ENCODE peak calls at places on chromosomes 2 and 18, in seven cellular contexts. P is mammary epithelial cell; K is pancreas; Q is WERI-Rb-1; A is naive thymus-derived CD4-positive, alpha-beta T cell; O is fibroblast of lung; B is HCT116. J is an unnamed sample. For H3K9me3, the result is how much of the 10 kb centered on the place peaks cover.

GRCh38 chr2:239297142-239298125 is 103.4 kb downstream of the HDAC4 start:
- DNase-seq in Q (no peak), K (no peak), P (no peak), A (no peak), O (no peak), B (no peak), J (no peak)

GRCh38 chr18:74840492-74841167 is 243.0 kb downstream of the ZNF407 start:
- DNase-seq in O (peak), A (no peak), K (no peak), Q (no peak), P (peak), B (no peak), J (no peak)

GRCh38 chr2:109125595-109126500 is 3.2 kb upstream of the SH3RF3 start:
- DNase-seq in O (peak), A (no peak), Q (no peak), K (no peak), P (peak), B (peak), J (no peak)

GRCh38 chr2:216012133-216012829 is 1.1 kb downstream of the MREG start:
- DNase-seq in A (no peak), K (no peak), Q (peak), P (peak), B (no peak), O (peak), J (no peak)

GRCh38 chr18:76914314-76914713 is 92.0 kb downstream of the ZNF236 start:
- DNase-seq in Q (no peak), A (no peak), P (no peak), K (no peak), O (no peak), B (no peak), J (no peak)

GRCh38 chr2:231348703-231349373 is 46.7 kb upstream of the B3GNT7 start:
- DNase-seq in A (no peak), Q (no peak), K (no peak), P (no peak), B (no peak), O (no peak), J (no peak)

GRCh38 chr2:10412380-10412779 is 35.7 kb downstream of the ODC1 start:
- DNase-seq in A (peak), O (no peak), P (peak), B (no peak), K (no peak), Q (peak), J (no peak)

GRCh38 chr2:161004379-161004778 is 155.8 kb upstream of the TANK start:
- DNase-seq in P (no peak), B (peak), O (peak), A (no peak), Q (no peak), K (no peak), J (no peak)

GRCh38 chr2:27720004-27720551 is 51.4 kb upstream of the MRPL33 start:
- DNase-seq in K (no peak), Q (no peak), P (peak), B (peak), O (peak), A (peak), J (no peak)

GRCh38 chr2:5932556-5933469 is 240.6 kb downstream of the SOX11 start:
- DNase-seq in O (no peak), B (no peak), K (peak), P (no peak), Q (no peak), A (no peak), J (no peak)

GRCh38 chr18:12837747-12838146 is 46.3 kb downstream of the PTPN2 start:
- DNase-seq in B (no peak), Q (no peak), K (no peak), P (peak), O (peak), A (no peak), J (no peak)

GRCh38 chr2:120887844-120888243 is 152.2 kb downstream of the GLI2 start:
- DNase-seq in Q (no peak), A (no peak), O (no peak), K (no peak), P (no peak), B (no peak), J (no peak)

GRCh38 chr2:197969391-197969893 is 165.0 kb downstream of the PLCL1 start:
- DNase-seq in Q (no peak), O (peak), B (no peak), A (no peak), P (peak), K (no peak), J (no peak)

GRCh38 chr2:98496750-98497493 is 52.3 kb downstream of the INPP4A start:
- DNase-seq in P (no peak), O (no peak), K (no peak), A (no peak), Q (no peak), B (no peak), J (no peak)

GRCh38 chr2:55590810-55591440 is 26.5 kb downstream of the PPP4R3B start:
- DNase-seq in K (no peak), P (peak), O (peak), A (no peak), B (peak), Q (no peak), J (no peak)

GRCh38 chr2:30769891-30770462 is 37.3 kb downstream of the CAPN13 start:
- DNase-seq in Q (no peak), K (no peak), A (no peak), O (no peak), P (no peak), B (no peak), J (no peak)

GRCh38 chr18:75203456-75204261 is 5.3 kb downstream of the PTGR3 start:
- DNase-seq in A (no peak), K (peak), P (peak), O (no peak), B (no peak), Q (no peak), J (no peak)

GRCh38 chr2:37344453-37345361 is at the start of gene QPCT:
- DNase-seq in Q (no peak), B (no peak), O (peak), A (peak), K (peak), P (no peak), J (peak)

GRCh38 chr2:26848336-26849055 is 564 bp downstream of the DPYSL5 start:
- DNase-seq in A (peak), O (no peak), Q (peak), B (no peak), K (no peak), P (peak), J (no peak)

GRCh38 chr2:63861220-63861822 is 19.6 kb downstream of the UGP2 start:
- DNase-seq in Q (peak), A (no peak), B (peak), P (no peak), K (peak), O (peak), J (peak)

GRCh38 chr2:177703159-177703558 is 310.6 kb downstream of the AGPS start:
- DNase-seq in B (no peak), O (no peak), A (no peak), K (no peak), P (no peak), Q (no peak), J (no peak)

GRCh38 chr2:226683196-226683595 is 116.4 kb downstream of the IRS1 start:
- DNase-seq in Q (no peak), K (no peak), A (no peak), P (peak), B (no peak), O (peak), J (no peak)

GRCh38 chr2:215881582-215881981 is 131.8 kb downstream of the MREG start:
- DNase-seq in K (no peak), Q (no peak), A (no peak), B (no peak), O (peak), P (no peak), J (no peak)

GRCh38 chr2:212021947-212022346 is 516.7 kb downstream of the ERBB4 start:
- DNase-seq in Q (no peak), O (peak), K (no peak), P (peak), B (peak), A (no peak), J (no peak)

GRCh38 chr2:117137371-117137770 is 677.1 kb upstream of the DDX18 start:
- DNase-seq in A (no peak), O (no peak), K (no peak), P (no peak), Q (no peak), B (no peak), J (no peak)

GRCh38 chr2:215010390-215010789 is 128.0 kb downstream of the ABCA12 start:
- DNase-seq in A (no peak), O (no peak), Q (no peak), P (no peak), B (no peak), K (no peak), J (no peak)

GRCh38 chr2:189555243-189555642 is 25.3 kb downstream of the SLC40A1 start:
- DNase-seq in O (no peak), P (peak), A (no peak), B (no peak), K (no peak), Q (no peak), J (no peak)

GRCh38 chr2:75517562-75518230 is 43.0 kb downstream of the EVA1A start:
- DNase-seq in K (no peak), O (no peak), Q (no peak), P (no peak), A (no peak), B (no peak), J (no peak)

GRCh38 chr2:147649963-147650362 is 194.9 kb upstream of the ACVR2A start:
- DNase-seq in Q (no peak), P (no peak), K (no peak), B (no peak), O (peak), A (no peak), J (no peak)

GRCh38 chr2:42087857-42088195 is 40.0 kb downstream of the PKDCC start:
- DNase-seq in Q (no peak), O (no peak), B (no peak), K (no peak), P (no peak), A (no peak), J (no peak)

GRCh38 chr18:74456409-74457042 is 582 bp downstream of the DIPK1C start:
- DNase-seq in P (peak), Q (no peak), O (no peak), K (no peak), B (no peak), A (no peak), J (no peak)

GRCh38 chr2:149467461-149467860 is 120.1 kb downstream of the MMADHC start:
- DNase-seq in K (no peak), B (no peak), Q (no peak), P (no peak), O (no peak), A (no peak), J (no peak)

GRCh38 chr2:24919100-24919976 is 699 bp downstream of the ADCY3 start:
- DNase-seq in A (peak), O (peak), K (peak), Q (peak), B (no peak), P (peak), J (peak)

GRCh38 chr2:97935719-97936161 is 60.0 kb downstream of the TMEM131 start:
- DNase-seq in O (peak), B (peak), K (no peak), Q (no peak), A (no peak), P (peak), J (no peak)

DNA sequence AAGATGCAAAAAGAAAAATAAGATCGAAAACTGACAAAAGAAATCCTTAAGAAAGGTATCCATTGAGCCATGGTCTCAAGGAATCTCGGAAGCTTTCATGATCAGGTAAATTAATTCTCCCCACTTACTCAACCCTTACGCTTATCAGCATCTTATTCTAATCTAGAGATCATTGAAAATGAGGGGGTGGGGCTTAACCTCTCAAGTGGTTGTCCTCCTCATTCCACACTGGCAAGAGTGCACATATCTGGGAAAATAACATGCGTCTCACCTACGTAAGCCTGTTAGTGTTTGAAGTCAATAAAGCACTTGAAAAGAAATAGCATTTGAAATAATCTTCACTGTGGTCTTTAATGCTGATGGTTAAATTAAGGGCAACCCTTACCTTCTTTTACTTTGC is 82.5 kb upstream of the NEUROD1 start:
- DNase-seq in O (no peak), Q (no peak), B (no peak), A (no peak), K (no peak), P (no peak), J (no peak)
- H3K9me3 ChIP-seq in O (under half), Q (under half), B (under half), A (under half), K (under half), P (under half), J (under half)

GRCh38 chr18:35106013-35106844 is 65.0 kb downstream of the MAPRE2 start:
- DNase-seq in O (no peak), P (no peak), B (no peak), A (no peak), K (no peak), Q (no peak), J (no peak)

GRCh38 chr18:35099911-35100310 is 58.7 kb downstream of the MAPRE2 start:
- DNase-seq in K (no peak), P (peak), Q (no peak), A (no peak), B (no peak), O (peak), J (no peak)

GRCh38 chr18:35106845-35107148 is 65.6 kb downstream of the MAPRE2 start:
- DNase-seq in Q (no peak), A (no peak), K (no peak), B (no peak), O (no peak), P (no peak), J (no peak)

GRCh38 chr18:35110037-35110436 is 68.8 kb downstream of the MAPRE2 start:
- DNase-seq in K (no peak), P (no peak), B (no peak), O (no peak), A (no peak), Q (no peak), J (no peak)

GRCh38 chr18:35104391-35105051 is 63.3 kb downstream of the MAPRE2 start:
- DNase-seq in O (no peak), A (no peak), Q (no peak), P (no peak), K (no peak), B (no peak), J (no peak)
- H3K9me3 ChIP-seq in O (under half), A (under half), Q (under half), P (under half), K (under half), B (under half), J (under half)

GRCh38 chr2:95220449-95220848 is 13.1 kb downstream of the ZNF892 start:
- DNase-seq in O (no peak), K (no peak), Q (no peak), A (no peak), B (no peak), P (no peak), J (no peak)
- H3K9me3 ChIP-seq in O (under half), K (under half), Q (under half), A (half or more), B (under half), P (half or more), J (under half)

GRCh38 chr2:150903461-150903860 is 358.2 kb downstream of the RBM43 start:
- DNase-seq in K (no peak), O (no peak), Q (no peak), P (no peak), A (no peak), B (no peak), J (no peak)

GRCh38 chr2:150900913-150901312 is 360.8 kb downstream of the RBM43 start:
- DNase-seq in P (no peak), A (no peak), K (no peak), B (no peak), Q (no peak), O (no peak), J (no peak)
- H3K9me3 ChIP-seq in P (under half), A (under half), K (under half), B (under half), Q (under half), O (under half), J (under half)

GRCh38 chr18:35244671-35245070 is 3.8 kb downstream of the ZNF397 start:
- DNase-seq in O (no peak), Q (no peak), P (no peak), B (no peak), K (no peak), A (no peak), J (no peak)
- H3K9me3 ChIP-seq in O (under half), Q (under half), P (half or more), B (under half), K (under half), A (under half), J (under half)

GRCh38 chr2:458431-458827 is 170.5 kb upstream of the ALKAL2 start:
- DNase-seq in B (no peak), K (no peak), Q (peak), A (no peak), O (no peak), P (no peak), J (no peak)
- H3K9me3 ChIP-seq in B (under half), K (under half), Q (under half), A (under half), O (under half), P (under half), J (under half)

DNA sequence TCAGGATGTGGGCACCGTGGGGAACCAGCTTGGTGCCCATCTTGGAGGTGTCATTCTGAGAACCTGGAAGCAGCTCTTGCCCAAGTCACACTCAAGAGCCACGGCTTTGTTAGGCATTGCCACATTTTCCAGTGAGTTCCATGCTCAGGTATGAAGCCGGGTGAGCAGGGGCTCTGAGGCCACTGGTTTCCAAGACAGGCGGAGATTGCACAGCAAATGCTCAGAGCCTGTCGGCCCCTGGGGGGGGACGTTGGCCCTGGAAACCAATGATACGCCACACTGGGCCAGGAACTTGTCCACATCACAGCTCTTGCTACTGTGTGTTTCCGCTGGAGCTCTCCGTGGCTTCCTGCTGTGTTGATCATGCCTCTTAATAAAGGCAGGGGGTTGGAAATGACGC is 52.5 kb upstream of the SALL3 start:
- DNase-seq in A (no peak), O (no peak), P (no peak), B (no peak), Q (no peak), K (no peak), J (no peak)
- H3K9me3 ChIP-seq in A (under half), O (under half), P (under half), B (under half), Q (under half), K (under half), J (under half)

DNA sequence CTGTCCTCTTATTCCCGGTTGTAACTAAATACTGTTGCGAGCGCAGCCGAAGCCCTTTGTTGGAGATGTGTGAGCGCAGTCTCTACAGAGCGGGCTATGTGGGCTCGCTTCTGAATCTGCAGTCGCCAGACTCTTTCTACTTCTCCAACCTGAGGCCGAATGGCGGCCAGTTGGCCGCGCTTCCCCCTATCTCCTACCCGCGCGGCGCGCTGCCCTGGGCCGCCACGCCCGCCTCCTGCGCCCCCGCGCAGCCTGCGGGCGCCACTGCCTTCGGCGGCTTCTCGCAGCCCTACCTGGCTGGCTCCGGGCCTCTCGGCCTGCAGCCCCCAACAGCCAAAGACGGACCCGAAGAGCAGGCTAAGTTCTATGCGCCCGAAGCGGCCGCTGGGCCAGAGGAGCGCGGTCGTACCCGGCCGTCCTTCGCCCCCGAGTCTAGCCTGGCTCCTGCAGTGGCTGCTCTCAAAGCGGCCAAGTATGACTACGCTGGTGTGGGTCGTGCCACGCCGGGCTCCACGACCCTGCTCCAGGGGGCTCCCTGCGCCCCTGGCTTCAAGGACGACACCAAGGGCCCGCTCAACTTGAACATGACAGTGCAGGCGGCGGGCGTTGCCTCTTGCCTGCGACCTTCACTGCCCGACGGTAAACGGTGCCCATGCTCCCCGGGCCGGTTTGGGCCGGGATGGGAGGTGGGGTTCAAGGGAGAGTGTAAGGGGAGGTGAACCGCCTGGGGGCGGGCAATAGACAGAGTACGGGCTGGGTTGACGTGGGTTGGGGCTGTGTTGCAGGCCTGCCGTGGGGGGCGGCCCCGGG is at the start of gene HOXD12:
- DNase-seq in A (peak), Q (no peak), K (no peak), B (no peak), O (no peak), P (no peak), J (no peak)
- H3K9me3 ChIP-seq in A (under half), Q (under half), K (under half), B (under half), O (under half), P (under half), J (under half)

DNA sequence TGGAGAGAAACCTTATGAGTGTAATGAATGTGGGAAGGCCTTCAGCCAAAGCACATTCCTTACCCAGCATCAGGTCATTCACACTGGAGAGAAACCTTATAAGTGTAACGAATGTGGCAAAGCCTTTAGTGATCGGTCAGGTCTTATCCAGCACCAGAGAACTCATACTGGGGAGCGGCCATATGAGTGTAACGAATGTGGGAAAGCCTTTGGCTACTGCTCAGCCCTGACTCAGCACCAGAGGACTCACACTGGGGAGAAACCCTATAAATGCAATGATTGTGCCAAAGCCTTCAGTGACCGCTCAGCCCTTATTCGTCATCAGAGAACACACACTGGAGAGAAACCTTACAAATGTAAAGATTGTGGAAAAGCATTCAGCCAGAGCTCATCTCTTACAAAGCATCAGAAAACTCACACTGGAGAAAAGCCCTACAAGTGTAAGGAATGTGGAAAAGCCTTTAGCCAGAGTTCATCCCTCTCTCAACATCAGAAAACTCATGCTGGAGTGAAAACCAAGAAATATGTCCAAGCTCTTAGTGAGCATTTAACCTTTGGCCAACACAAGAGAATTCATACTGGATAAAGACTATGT is 7.8 kb downstream of the ZNF892 start:
- DNase-seq in O (no peak), A (no peak), P (no peak), Q (no peak), K (no peak), B (no peak), J (no peak)
- H3K9me3 ChIP-seq in O (under half), A (half or more), P (half or more), Q (half or more), K (under half), B (under half), J (half or more)